ENCODE peak calls at places on chromosomes 7 and 10, in eight cellular contexts. One of them, this sample, is unnamed.

GRCh38 chr7:120981888-120982615 is 6.5 kb upstream of the CPED1 start:
- ATAC-seq in activated T-helper 17 cell treated with anti-CD3 and anti-CD28 coated beads, Interleukin-2, amount 50 U/mL, for 72 hours: peak
- ATAC-seq in foreskin keratinocyte: peak
- ATAC-seq in activated T-cell treated with anti-CD3 and anti-CD28 coated beads, Interleukin-2, amount 50 U/mL, for 72 hours: peak
- ATAC-seq in Right ventricle myocardium superior: no peak
- ATAC-seq in activated CD8-positive, alpha-beta memory T cell treated with anti-CD3 and anti-CD28 coated beads, Interleukin-2, amount 10 ng/mL, durations not matched to agents 7 days and 5 days: peak
- ATAC-seq in right cardiac atrium: no peak
- ATAC-seq in naive thymus-derived CD4-positive, alpha-beta T cell: no peak
- ATAC-seq in this sample: peak

GRCh38 chr7:8254215-8254614 is 7.8 kb downstream of the ICA1 start:
- ATAC-seq in activated T-helper 17 cell treated with anti-CD3 and anti-CD28 coated beads, Interleukin-2, amount 50 U/mL, for 72 hours: no peak
- ATAC-seq in foreskin keratinocyte: no peak
- ATAC-seq in activated T-cell treated with anti-CD3 and anti-CD28 coated beads, Interleukin-2, amount 50 U/mL, for 72 hours: no peak
- ATAC-seq in Right ventricle myocardium superior: peak
- ATAC-seq in activated CD8-positive, alpha-beta memory T cell treated with anti-CD3 and anti-CD28 coated beads, Interleukin-2, amount 10 ng/mL, durations not matched to agents 7 days and 5 days: no peak
- ATAC-seq in right cardiac atrium: no peak
- ATAC-seq in naive thymus-derived CD4-positive, alpha-beta T cell: no peak
- ATAC-seq in this sample: no peak

GRCh38 chr7:127189885-127190284 is 62.9 kb downstream of the GRM8 start:
- ATAC-seq in activated T-helper 17 cell treated with anti-CD3 and anti-CD28 coated beads, Interleukin-2, amount 50 U/mL, for 72 hours: no peak
- ATAC-seq in foreskin keratinocyte: no peak
- ATAC-seq in activated T-cell treated with anti-CD3 and anti-CD28 coated beads, Interleukin-2, amount 50 U/mL, for 72 hours: no peak
- ATAC-seq in Right ventricle myocardium superior: peak
- ATAC-seq in activated CD8-positive, alpha-beta memory T cell treated with anti-CD3 and anti-CD28 coated beads, Interleukin-2, amount 10 ng/mL, durations not matched to agents 7 days and 5 days: no peak
- ATAC-seq in right cardiac atrium: no peak
- ATAC-seq in naive thymus-derived CD4-positive, alpha-beta T cell: no peak
- ATAC-seq in this sample: no peak

GRCh38 chr10:18860591-18861205 is 187.9 kb upstream of the MALRD1 start:
- ATAC-seq in activated T-helper 17 cell treated with anti-CD3 and anti-CD28 coated beads, Interleukin-2, amount 50 U/mL, for 72 hours: no peak
- ATAC-seq in foreskin keratinocyte: no peak
- ATAC-seq in activated T-cell treated with anti-CD3 and anti-CD28 coated beads, Interleukin-2, amount 50 U/mL, for 72 hours: no peak
- ATAC-seq in Right ventricle myocardium superior: no peak
- ATAC-seq in activated CD8-positive, alpha-beta memory T cell treated with anti-CD3 and anti-CD28 coated beads, Interleukin-2, amount 10 ng/mL, durations not matched to agents 7 days and 5 days: no peak
- ATAC-seq in right cardiac atrium: no peak
- ATAC-seq in naive thymus-derived CD4-positive, alpha-beta T cell: no peak
- ATAC-seq in this sample: no peak

GRCh38 chr7:48154792-48155413 is 16.4 kb upstream of the ABCA13 start:
- ATAC-seq in activated T-helper 17 cell treated with anti-CD3 and anti-CD28 coated beads, Interleukin-2, amount 50 U/mL, for 72 hours: peak
- ATAC-seq in foreskin keratinocyte: peak
- ATAC-seq in activated T-cell treated with anti-CD3 and anti-CD28 coated beads, Interleukin-2, amount 50 U/mL, for 72 hours: peak
- ATAC-seq in Right ventricle myocardium superior: no peak
- ATAC-seq in activated CD8-positive, alpha-beta memory T cell treated with anti-CD3 and anti-CD28 coated beads, Interleukin-2, amount 10 ng/mL, durations not matched to agents 7 days and 5 days: peak
- ATAC-seq in right cardiac atrium: no peak
- ATAC-seq in naive thymus-derived CD4-positive, alpha-beta T cell: peak
- ATAC-seq in this sample: no peak

GRCh38 chr7:1736826-1737225 is 66.7 kb downstream of the ELFN1 start:
- ATAC-seq in activated T-helper 17 cell treated with anti-CD3 and anti-CD28 coated beads, Interleukin-2, amount 50 U/mL, for 72 hours: no peak
- ATAC-seq in foreskin keratinocyte: no peak
- ATAC-seq in activated T-cell treated with anti-CD3 and anti-CD28 coated beads, Interleukin-2, amount 50 U/mL, for 72 hours: no peak
- ATAC-seq in Right ventricle myocardium superior: no peak
- ATAC-seq in activated CD8-positive, alpha-beta memory T cell treated with anti-CD3 and anti-CD28 coated beads, Interleukin-2, amount 10 ng/mL, durations not matched to agents 7 days and 5 days: no peak
- ATAC-seq in right cardiac atrium: no peak
- ATAC-seq in naive thymus-derived CD4-positive, alpha-beta T cell: no peak
- ATAC-seq in this sample: no peak

GRCh38 chr7:132825222-132825621 is 249.0 kb upstream of the PLXNA4 start:
- ATAC-seq in activated T-helper 17 cell treated with anti-CD3 and anti-CD28 coated beads, Interleukin-2, amount 50 U/mL, for 72 hours: no peak
- ATAC-seq in foreskin keratinocyte: no peak
- ATAC-seq in activated T-cell treated with anti-CD3 and anti-CD28 coated beads, Interleukin-2, amount 50 U/mL, for 72 hours: no peak
- ATAC-seq in Right ventricle myocardium superior: no peak
- ATAC-seq in activated CD8-positive, alpha-beta memory T cell treated with anti-CD3 and anti-CD28 coated beads, Interleukin-2, amount 10 ng/mL, durations not matched to agents 7 days and 5 days: no peak
- ATAC-seq in right cardiac atrium: no peak
- ATAC-seq in naive thymus-derived CD4-positive, alpha-beta T cell: no peak
- ATAC-seq in this sample: no peak

GRCh38 chr10:60465801-60466200 is 76.1 kb upstream of the ANK3 start:
- ATAC-seq in activated T-helper 17 cell treated with anti-CD3 and anti-CD28 coated beads, Interleukin-2, amount 50 U/mL, for 72 hours: no peak
- ATAC-seq in foreskin keratinocyte: peak
- ATAC-seq in activated T-cell treated with anti-CD3 and anti-CD28 coated beads, Interleukin-2, amount 50 U/mL, for 72 hours: no peak
- ATAC-seq in Right ventricle myocardium superior: no peak
- ATAC-seq in activated CD8-positive, alpha-beta memory T cell treated with anti-CD3 and anti-CD28 coated beads, Interleukin-2, amount 10 ng/mL, durations not matched to agents 7 days and 5 days: no peak
- ATAC-seq in right cardiac atrium: no peak
- ATAC-seq in naive thymus-derived CD4-positive, alpha-beta T cell: no peak
- ATAC-seq in this sample: no peak

GRCh38 chr10:13971586-13972475 is 358.9 kb downstream of the FRMD4A start:
- ATAC-seq in activated T-helper 17 cell treated with anti-CD3 and anti-CD28 coated beads, Interleukin-2, amount 50 U/mL, for 72 hours: no peak
- ATAC-seq in foreskin keratinocyte: no peak
- ATAC-seq in activated T-cell treated with anti-CD3 and anti-CD28 coated beads, Interleukin-2, amount 50 U/mL, for 72 hours: no peak
- ATAC-seq in Right ventricle myocardium superior: peak
- ATAC-seq in activated CD8-positive, alpha-beta memory T cell treated with anti-CD3 and anti-CD28 coated beads, Interleukin-2, amount 10 ng/mL, durations not matched to agents 7 days and 5 days: no peak
- ATAC-seq in right cardiac atrium: peak
- ATAC-seq in naive thymus-derived CD4-positive, alpha-beta T cell: no peak
- ATAC-seq in this sample: no peak

GRCh38 chr7:95317966-95318365 is 6.4 kb downstream of the PON1 start:
- ATAC-seq in activated T-helper 17 cell treated with anti-CD3 and anti-CD28 coated beads, Interleukin-2, amount 50 U/mL, for 72 hours: no peak
- ATAC-seq in foreskin keratinocyte: no peak
- ATAC-seq in activated T-cell treated with anti-CD3 and anti-CD28 coated beads, Interleukin-2, amount 50 U/mL, for 72 hours: no peak
- ATAC-seq in Right ventricle myocardium superior: no peak
- ATAC-seq in activated CD8-positive, alpha-beta memory T cell treated with anti-CD3 and anti-CD28 coated beads, Interleukin-2, amount 10 ng/mL, durations not matched to agents 7 days and 5 days: no peak
- ATAC-seq in right cardiac atrium: no peak
- ATAC-seq in naive thymus-derived CD4-positive, alpha-beta T cell: no peak
- ATAC-seq in this sample: no peak

GRCh38 chr7:64965594-64965993 is 25.2 kb downstream of the ZNF117 start:
- ATAC-seq in activated T-helper 17 cell treated with anti-CD3 and anti-CD28 coated beads, Interleukin-2, amount 50 U/mL, for 72 hours: no peak
- ATAC-seq in foreskin keratinocyte: no peak
- ATAC-seq in activated T-cell treated with anti-CD3 and anti-CD28 coated beads, Interleukin-2, amount 50 U/mL, for 72 hours: no peak
- ATAC-seq in Right ventricle myocardium superior: no peak
- ATAC-seq in activated CD8-positive, alpha-beta memory T cell treated with anti-CD3 and anti-CD28 coated beads, Interleukin-2, amount 10 ng/mL, durations not matched to agents 7 days and 5 days: no peak
- ATAC-seq in right cardiac atrium: no peak
- ATAC-seq in naive thymus-derived CD4-positive, alpha-beta T cell: no peak
- ATAC-seq in this sample: no peak

GRCh38 chr10:62268399-62269076 is at the start of gene RTKN2:
- ATAC-seq in activated T-helper 17 cell treated with anti-CD3 and anti-CD28 coated beads, Interleukin-2, amount 50 U/mL, for 72 hours: peak
- ATAC-seq in foreskin keratinocyte: peak
- ATAC-seq in activated T-cell treated with anti-CD3 and anti-CD28 coated beads, Interleukin-2, amount 50 U/mL, for 72 hours: peak
- ATAC-seq in Right ventricle myocardium superior: peak
- ATAC-seq in activated CD8-positive, alpha-beta memory T cell treated with anti-CD3 and anti-CD28 coated beads, Interleukin-2, amount 10 ng/mL, durations not matched to agents 7 days and 5 days: peak
- ATAC-seq in right cardiac atrium: peak
- ATAC-seq in naive thymus-derived CD4-positive, alpha-beta T cell: peak
- ATAC-seq in this sample: peak

GRCh38 chr10:33353853-33354252 is 19.4 kb upstream of the NRP1 start:
- ATAC-seq in activated T-helper 17 cell treated with anti-CD3 and anti-CD28 coated beads, Interleukin-2, amount 50 U/mL, for 72 hours: no peak
- ATAC-seq in foreskin keratinocyte: peak
- ATAC-seq in activated T-cell treated with anti-CD3 and anti-CD28 coated beads, Interleukin-2, amount 50 U/mL, for 72 hours: no peak
- ATAC-seq in Right ventricle myocardium superior: no peak
- ATAC-seq in activated CD8-positive, alpha-beta memory T cell treated with anti-CD3 and anti-CD28 coated beads, Interleukin-2, amount 10 ng/mL, durations not matched to agents 7 days and 5 days: no peak
- ATAC-seq in right cardiac atrium: no peak
- ATAC-seq in naive thymus-derived CD4-positive, alpha-beta T cell: no peak
- ATAC-seq in this sample: no peak

GRCh38 chr10:6721964-6722615 is 142.0 kb upstream of the PRKCQ start:
- ATAC-seq in activated T-helper 17 cell treated with anti-CD3 and anti-CD28 coated beads, Interleukin-2, amount 50 U/mL, for 72 hours: no peak
- ATAC-seq in foreskin keratinocyte: peak
- ATAC-seq in activated T-cell treated with anti-CD3 and anti-CD28 coated beads, Interleukin-2, amount 50 U/mL, for 72 hours: no peak
- ATAC-seq in Right ventricle myocardium superior: peak
- ATAC-seq in activated CD8-positive, alpha-beta memory T cell treated with anti-CD3 and anti-CD28 coated beads, Interleukin-2, amount 10 ng/mL, durations not matched to agents 7 days and 5 days: no peak
- ATAC-seq in right cardiac atrium: peak
- ATAC-seq in naive thymus-derived CD4-positive, alpha-beta T cell: no peak
- ATAC-seq in this sample: no peak

GRCh38 chr10:31136951-31137885 is 105.6 kb upstream of the ZNF438 start:
- ATAC-seq in activated T-helper 17 cell treated with anti-CD3 and anti-CD28 coated beads, Interleukin-2, amount 50 U/mL, for 72 hours: peak
- ATAC-seq in foreskin keratinocyte: no peak
- ATAC-seq in activated T-cell treated with anti-CD3 and anti-CD28 coated beads, Interleukin-2, amount 50 U/mL, for 72 hours: no peak
- ATAC-seq in Right ventricle myocardium superior: no peak
- ATAC-seq in activated CD8-positive, alpha-beta memory T cell treated with anti-CD3 and anti-CD28 coated beads, Interleukin-2, amount 10 ng/mL, durations not matched to agents 7 days and 5 days: peak
- ATAC-seq in right cardiac atrium: no peak
- ATAC-seq in naive thymus-derived CD4-positive, alpha-beta T cell: peak
- ATAC-seq in this sample: no peak

GRCh38 chr10:1127629-1128028 is 71.4 kb downstream of the WDR37 start:
- ATAC-seq in activated T-helper 17 cell treated with anti-CD3 and anti-CD28 coated beads, Interleukin-2, amount 50 U/mL, for 72 hours: no peak
- ATAC-seq in foreskin keratinocyte: no peak
- ATAC-seq in activated T-cell treated with anti-CD3 and anti-CD28 coated beads, Interleukin-2, amount 50 U/mL, for 72 hours: no peak
- ATAC-seq in Right ventricle myocardium superior: peak
- ATAC-seq in activated CD8-positive, alpha-beta memory T cell treated with anti-CD3 and anti-CD28 coated beads, Interleukin-2, amount 10 ng/mL, durations not matched to agents 7 days and 5 days: no peak
- ATAC-seq in right cardiac atrium: peak
- ATAC-seq in naive thymus-derived CD4-positive, alpha-beta T cell: no peak
- ATAC-seq in this sample: no peak

GRCh38 chr10:23457632-23458417 is 18.9 kb downstream of the OTUD1 start:
- ATAC-seq in activated T-helper 17 cell treated with anti-CD3 and anti-CD28 coated beads, Interleukin-2, amount 50 U/mL, for 72 hours: no peak
- ATAC-seq in foreskin keratinocyte: no peak
- ATAC-seq in activated T-cell treated with anti-CD3 and anti-CD28 coated beads, Interleukin-2, amount 50 U/mL, for 72 hours: no peak
- ATAC-seq in Right ventricle myocardium superior: no peak
- ATAC-seq in activated CD8-positive, alpha-beta memory T cell treated with anti-CD3 and anti-CD28 coated beads, Interleukin-2, amount 10 ng/mL, durations not matched to agents 7 days and 5 days: no peak
- ATAC-seq in right cardiac atrium: no peak
- ATAC-seq in naive thymus-derived CD4-positive, alpha-beta T cell: no peak
- ATAC-seq in this sample: no peak

GRCh38 chr10:22676435-22676834 is 37.9 kb downstream of the PIP4K2A start:
- ATAC-seq in activated T-helper 17 cell treated with anti-CD3 and anti-CD28 coated beads, Interleukin-2, amount 50 U/mL, for 72 hours: peak
- ATAC-seq in foreskin keratinocyte: peak
- ATAC-seq in activated T-cell treated with anti-CD3 and anti-CD28 coated beads, Interleukin-2, amount 50 U/mL, for 72 hours: peak
- ATAC-seq in Right ventricle myocardium superior: no peak
- ATAC-seq in activated CD8-positive, alpha-beta memory T cell treated with anti-CD3 and anti-CD28 coated beads, Interleukin-2, amount 10 ng/mL, durations not matched to agents 7 days and 5 days: no peak
- ATAC-seq in right cardiac atrium: no peak
- ATAC-seq in naive thymus-derived CD4-positive, alpha-beta T cell: no peak
- ATAC-seq in this sample: peak

GRCh38 chr10:125148021-125148439 is 12.3 kb downstream of the CTBP2 start:
- ATAC-seq in activated T-helper 17 cell treated with anti-CD3 and anti-CD28 coated beads, Interleukin-2, amount 50 U/mL, for 72 hours: no peak
- ATAC-seq in foreskin keratinocyte: no peak
- ATAC-seq in activated T-cell treated with anti-CD3 and anti-CD28 coated beads, Interleukin-2, amount 50 U/mL, for 72 hours: no peak
- ATAC-seq in Right ventricle myocardium superior: peak
- ATAC-seq in activated CD8-positive, alpha-beta memory T cell treated with anti-CD3 and anti-CD28 coated beads, Interleukin-2, amount 10 ng/mL, durations not matched to agents 7 days and 5 days: no peak
- ATAC-seq in right cardiac atrium: no peak
- ATAC-seq in naive thymus-derived CD4-positive, alpha-beta T cell: no peak
- ATAC-seq in this sample: no peak

GRCh38 chr10:44926771-44927751 is 15.9 kb downstream of the TMEM72 start:
- ATAC-seq in activated T-helper 17 cell treated with anti-CD3 and anti-CD28 coated beads, Interleukin-2, amount 50 U/mL, for 72 hours: no peak
- ATAC-seq in foreskin keratinocyte: no peak
- ATAC-seq in activated T-cell treated with anti-CD3 and anti-CD28 coated beads, Interleukin-2, amount 50 U/mL, for 72 hours: peak
- ATAC-seq in Right ventricle myocardium superior: peak
- ATAC-seq in activated CD8-positive, alpha-beta memory T cell treated with anti-CD3 and anti-CD28 coated beads, Interleukin-2, amount 10 ng/mL, durations not matched to agents 7 days and 5 days: no peak
- ATAC-seq in right cardiac atrium: peak
- ATAC-seq in naive thymus-derived CD4-positive, alpha-beta T cell: peak
- ATAC-seq in this sample: no peak

GRCh38 chr10:129697463-129698247 is 230.6 kb downstream of the MGMT start:
- ATAC-seq in activated T-helper 17 cell treated with anti-CD3 and anti-CD28 coated beads, Interleukin-2, amount 50 U/mL, for 72 hours: no peak
- ATAC-seq in foreskin keratinocyte: no peak
- ATAC-seq in activated T-cell treated with anti-CD3 and anti-CD28 coated beads, Interleukin-2, amount 50 U/mL, for 72 hours: no peak
- ATAC-seq in Right ventricle myocardium superior: no peak
- ATAC-seq in activated CD8-positive, alpha-beta memory T cell treated with anti-CD3 and anti-CD28 coated beads, Interleukin-2, amount 10 ng/mL, durations not matched to agents 7 days and 5 days: no peak
- ATAC-seq in right cardiac atrium: no peak
- ATAC-seq in naive thymus-derived CD4-positive, alpha-beta T cell: no peak
- ATAC-seq in this sample: no peak

GRCh38 chr7:134186801-134187200 is 59.7 kb downstream of the LRGUK start:
- ATAC-seq in activated T-helper 17 cell treated with anti-CD3 and anti-CD28 coated beads, Interleukin-2, amount 50 U/mL, for 72 hours: no peak
- ATAC-seq in foreskin keratinocyte: no peak
- ATAC-seq in activated T-cell treated with anti-CD3 and anti-CD28 coated beads, Interleukin-2, amount 50 U/mL, for 72 hours: no peak
- ATAC-seq in Right ventricle myocardium superior: no peak
- ATAC-seq in activated CD8-positive, alpha-beta memory T cell treated with anti-CD3 and anti-CD28 coated beads, Interleukin-2, amount 10 ng/mL, durations not matched to agents 7 days and 5 days: no peak
- ATAC-seq in right cardiac atrium: no peak
- ATAC-seq in naive thymus-derived CD4-positive, alpha-beta T cell: no peak
- ATAC-seq in this sample: no peak